ENCODE peak calls at places on chromosomes 5 and 9, in five cellular contexts. G, P, S, Z and V are unnamed samples.

GRCh38 chr5:51389582-51390463 is 6.6 kb downstream of the ISL1 start:
- DNase-seq in S (no peak), P (no peak), G (no peak), Z (no peak), V (no peak)

GRCh38 chr5:110270-110888 is 18.4 kb downstream of the PLEKHG4B start:
- DNase-seq in Z (no peak), G (no peak), P (no peak), S (no peak), V (no peak)

GRCh38 chr9:124454791-124455443 is 4.7 kb downstream of the ADGRD2 start:
- DNase-seq in P (no peak), Z (no peak), S (no peak), G (no peak), V (no peak)

GRCh38 chr5:77073667-77074066 is 13.4 kb downstream of the ZBED3 start:
- DNase-seq in P (no peak), G (no peak), Z (no peak), S (no peak), V (no peak)

GRCh38 chr9:100669968-100670367 is 92.1 kb downstream of the CAVIN4 start:
- DNase-seq in Z (no peak), G (no peak), S (no peak), P (no peak), V (no peak)

GRCh38 chr5:6801236-6801635 is 88.0 kb downstream of the TENT4A start:
- DNase-seq in P (no peak), Z (no peak), S (no peak), G (no peak), V (no peak)

GRCh38 chr9:126791406-126792230 is 13.2 kb upstream of the ZBTB43 start:
- DNase-seq in G (no peak), Z (no peak), P (no peak), S (no peak), V (no peak)

GRCh38 chr9:14136047-14136446 is 177.9 kb downstream of the NFIB start:
- DNase-seq in Z (no peak), G (no peak), S (no peak), P (no peak), V (no peak)

GRCh38 chr5:151327585-151327984 is 19.8 kb downstream of the SLC36A2 start:
- DNase-seq in Z (no peak), G (no peak), S (no peak), P (no peak), V (no peak)

GRCh38 chr9:84748112-84748511 is 78.6 kb downstream of the NTRK2 start:
- DNase-seq in G (no peak), S (no peak), Z (peak), P (no peak), V (no peak)

GRCh38 chr5:53091304-53091703 is 18.3 kb downstream of the MOCS2 start:
- DNase-seq in G (no peak), P (no peak), S (no peak), Z (no peak), V (no peak)

GRCh38 chr5:146825033-146825432 is 53.5 kb downstream of the PPP2R2B start:
- DNase-seq in S (peak), Z (no peak), G (no peak), P (peak), V (no peak)

GRCh38 chr5:35247645-35248034 is 17.4 kb upstream of the PRLR start:
- DNase-seq in P (no peak), G (no peak), S (no peak), Z (no peak), V (no peak)

GRCh38 chr9:15361737-15362136 is 54.7 kb upstream of the TTC39B start:
- DNase-seq in Z (no peak), S (no peak), P (no peak), G (no peak), V (no peak)

GRCh38 chr9:97507585-97507984 is 6.1 kb downstream of the TMOD1 start:
- DNase-seq in Z (no peak), G (no peak), S (no peak), P (no peak), V (no peak)

GRCh38 chr9:127112683-127113539 is 9.5 kb downstream of the ANGPTL2 start:
- DNase-seq in Z (no peak), G (no peak), P (no peak), S (no peak), V (no peak)

GRCh38 chr9:127979333-127980055 is 1.3 kb downstream of the EEIG1 start:
- DNase-seq in Z (no peak), S (no peak), G (peak), P (no peak), V (no peak)

GRCh38 chr5:136188859-136189258 is 4.1 kb downstream of the SMIM32 start:
- DNase-seq in P (no peak), G (no peak), Z (no peak), S (no peak), V (no peak)